ENCODE peak calls at places on chromosomes 5 and 9, in eight cellular contexts. B, G, J, T, O, P, X and Y are unnamed samples.

GRCh38 chr5:9853309-9853708 is 223.2 kb upstream of the TAS2R1 start:
- DNase-seq in O (no peak), X (no peak), T (no peak), J (no peak), G (no peak), P (no peak), B (no peak), Y (no peak)

GRCh38 chr5:10202089-10202753 is 47.5 kb downstream of the ATPSCKMT start:
- DNase-seq in J (no peak), G (no peak), X (no peak), O (no peak), P (no peak), T (no peak), B (no peak), Y (no peak)

GRCh38 chr5:159337291-159337974 is 7.1 kb upstream of the IL12B start:
- DNase-seq in P (no peak), J (no peak), T (peak; percentile 88), O (no peak), X (no peak), G (peak; percentile 63), B (no peak), Y (peak; percentile 75)

GRCh38 chr5:108141676-108142075 is 240.2 kb downstream of the FBXL17 start:
- DNase-seq in J (no peak), G (no peak), P (no peak), X (no peak), O (no peak), B (no peak), T (no peak), Y (no peak)

GRCh38 chr5:171989276-171989675 is 17.2 kb downstream of the FBXW11 start:
- DNase-seq in J (no peak), G (peak; percentile 31), B (no peak), P (no peak), T (no peak), X (no peak), O (no peak), Y (no peak)

GRCh38 chr5:55591671-55592070 is 56.9 kb upstream of the PLPP1 start:
- DNase-seq in X (no peak), O (no peak), G (no peak), J (no peak), P (no peak), B (no peak), T (no peak), Y (no peak)

GRCh38 chr9:124218438-124219289 is 39.1 kb upstream of the NEK6 start:
- DNase-seq in P (peak; percentile 92), J (peak; percentile 74), G (peak; percentile 67), X (no peak), B (peak; percentile 72), T (peak; percentile 62), O (peak; percentile 62), Y (peak; percentile 57)

GRCh38 chr5:139675213-139675612 is 27.1 kb downstream of the CXXC5 start:
- DNase-seq in P (no peak), O (no peak), G (no peak), T (no peak), X (no peak), J (no peak), B (no peak), Y (no peak)

GRCh38 chr9:3181049-3181953 is 337.4 kb upstream of the PUM3 start:
- DNase-seq in J (no peak), T (peak; percentile 51), X (peak; percentile 20), P (no peak), B (peak; percentile 8), O (peak; percentile 24), G (peak; percentile 72), Y (peak; percentile 57)